ENCODE peak calls at places on chromosomes 6 and 20, in six cellular contexts. J is HTR-8/SVneo, G is NCI-H510A treated with DMSO at 0.1 percent for 48 hours, K is T-helper 9 cell, S is NCI-H460, R is non-pigmented ciliary epithelial cell. D is an unnamed sample.

GRCh38 chr6:14711056-14711703 is 534.7 kb upstream of the JARID2 start:
- DNase-seq in G (peak; percentile 20), K (no peak), S (peak; percentile 43), R (peak; percentile 76), J (peak; percentile 59), D (peak; percentile 82)

GRCh38 chr6:108117427-108118358 is 43.2 kb upstream of the OSTM1 start:
- DNase-seq in K (no peak), J (no peak), R (no peak), S (no peak), G (no peak), D (no peak)

GRCh38 chr6:154329350-154330170 is 27.0 kb downstream of the IPCEF1 start:
- DNase-seq in R (no peak), S (no peak), G (no peak), K (no peak), J (no peak), D (no peak)

GRCh38 chr6:33716890-33717632 is 5.6 kb upstream of the UQCC2 start:
- DNase-seq in S (no peak), J (no peak), G (peak; percentile 80), K (no peak), R (no peak), D (no peak)

GRCh38 chr6:92050216-92050615 is 1369.1 kb downstream of the EPHA7 start:
- DNase-seq in S (no peak), J (no peak), K (no peak), R (no peak), G (no peak), D (no peak)

GRCh38 chr20:44180814-44181213 is 6.2 kb downstream of the JPH2 start:
- DNase-seq in K (no peak), S (no peak), R (no peak), G (no peak), J (no peak), D (no peak)

GRCh38 chr20:39775110-39775509 is 813.0 kb downstream of the DHX35 start:
- DNase-seq in K (no peak), G (peak; percentile 31), S (no peak), R (no peak), J (no peak), D (peak; percentile 60)

GRCh38 chr20:49887251-49887827 is 28.0 kb downstream of the SPATA2 start:
- DNase-seq in S (no peak), R (no peak), K (no peak), G (no peak), J (no peak), D (no peak)

GRCh38 chr6:53432318-53433161 is 83.8 kb upstream of the ELOVL5 start:
- DNase-seq in R (peak; percentile 55), J (peak; percentile 60), K (no peak), S (no peak), G (peak; percentile 99), D (peak; percentile 15)

GRCh38 chr20:5539656-5540055 is 210.5 kb upstream of the SHLD1 start:
- DNase-seq in G (no peak), R (no peak), K (no peak), J (no peak), S (no peak), D (no peak)

GRCh38 chr20:58886546-58886945 is 34.0 kb downstream of the GNAS start:
- DNase-seq in J (no peak), G (no peak), S (no peak), R (no peak), K (no peak), D (no peak)

GRCh38 chr20:19338960-19339359 is 126.5 kb downstream of the SLC24A3 start:
- DNase-seq in J (no peak), S (no peak), K (no peak), R (no peak), G (no peak), D (no peak)

GRCh38 chr6:117191009-117191408 is 74.3 kb upstream of the VGLL2 start:
- DNase-seq in R (no peak), G (no peak), K (no peak), S (no peak), J (no peak), D (no peak)

GRCh38 chr6:38625191-38625590 is 14.5 kb downstream of the BTBD9 start:
- DNase-seq in R (no peak), K (no peak), G (no peak), J (no peak), S (no peak), D (no peak)

GRCh38 chr20:43322851-43323250 is 133.1 kb upstream of the PTPRT start:
- DNase-seq in S (no peak), K (no peak), G (peak; percentile 23), J (no peak), R (no peak), D (no peak)

GRCh38 chr20:17570347-17571152 is 675 bp downstream of the DSTN start:
- DNase-seq in J (no peak), K (peak; percentile 17), S (no peak), R (no peak), G (peak; percentile 60), D (no peak)

GRCh38 chr6:157143885-157144795 is 179.2 kb downstream of the TMEM242 start:
- DNase-seq in K (no peak), G (no peak), J (no peak), R (no peak), S (no peak), D (no peak)

GRCh38 chr6:131451330-131452195 is 121.5 kb upstream of the ARG1 start:
- DNase-seq in R (no peak), J (no peak), S (no peak), K (no peak), G (no peak), D (no peak)

GRCh38 chr20:53157443-53158408 is 185.6 kb downstream of the TSHZ2 start:
- DNase-seq in K (peak; percentile 21), S (peak; percentile 37), G (peak; percentile 23), R (peak; percentile 11), J (no peak), D (peak; percentile 61)

GRCh38 chr6:157811137-157811475 is 11.9 kb upstream of the SNX9 start:
- DNase-seq in S (no peak), G (no peak), K (no peak), J (no peak), R (no peak), D (no peak)

GRCh38 chr6:36829919-36830544 is 9.2 kb downstream of the CPNE5 start:
- DNase-seq in R (no peak), G (no peak), K (no peak), J (no peak), S (no peak), D (no peak)

GRCh38 chr6:157181649-157182048 is 141.7 kb downstream of the TMEM242 start:
- DNase-seq in S (no peak), J (no peak), G (no peak), K (no peak), R (no peak), D (no peak)

GRCh38 chr6:166551797-166552495 is 34.5 kb downstream of the RAMACL start:
- DNase-seq in K (no peak), G (no peak), S (no peak), J (no peak), R (no peak), D (no peak)

GRCh38 chr20:2742934-2743559 is 50.5 kb downstream of the EBF4 start:
- DNase-seq in S (peak; percentile 53), R (peak; percentile 5), K (peak; percentile 63), G (peak; percentile 76), J (peak; percentile 83), D (no peak)

GRCh38 chr20:22744341-22745193 is 160.2 kb upstream of the FOXA2 start:
- DNase-seq in G (no peak), J (no peak), K (no peak), R (no peak), S (no peak), D (no peak)

GRCh38 chr6:54929245-54929909 is 82.8 kb downstream of the FAM83B start:
- DNase-seq in K (no peak), S (no peak), J (no peak), G (no peak), R (no peak), D (no peak)

GRCh38 chr6:20833881-20834515 is 299.7 kb downstream of the CDKAL1 start:
- DNase-seq in K (no peak), J (no peak), S (no peak), R (no peak), G (no peak), D (no peak)

GRCh38 chr20:20665200-20665599 is 47.2 kb downstream of the RALGAPA2 start:
- DNase-seq in S (no peak), K (no peak), R (no peak), G (no peak), J (no peak), D (no peak)

GRCh38 chr20:9945406-9945805 is 89.4 kb upstream of the ANKEF1 start:
- DNase-seq in G (no peak), J (no peak), R (no peak), S (no peak), K (no peak), D (no peak)

GRCh38 chr6:164039954-164040375 is 625.4 kb downstream of the QKI start:
- DNase-seq in R (no peak), G (no peak), S (no peak), K (peak; percentile 31), J (peak; percentile 85), D (peak; percentile 30)

GRCh38 chr6:35427851-35428321 is 24.3 kb upstream of the FANCE start:
- DNase-seq in G (no peak), S (no peak), K (no peak), R (peak; percentile 53), J (peak; percentile 49), D (peak; percentile 84)

GRCh38 chr6:134821397-134821796 is 128.5 kb downstream of the ALDH8A1 start:
- DNase-seq in J (no peak), G (no peak), S (no peak), R (no peak), K (no peak), D (no peak)

GRCh38 chr6:122389704-122390103 is 9.7 kb upstream of the HSF2 start:
- DNase-seq in S (no peak), J (no peak), K (no peak), G (peak; percentile 26), R (no peak), D (no peak)

GRCh38 chr6:53831081-53831839 is 36.5 kb downstream of the LRRC1 start:
- DNase-seq in K (no peak), R (no peak), J (no peak), S (no peak), G (no peak), D (no peak)

GRCh38 chr6:121851056-121851455 is 415.6 kb downstream of the GJA1 start:
- DNase-seq in R (no peak), K (no peak), S (no peak), J (no peak), G (no peak), D (no peak)

GRCh38 chr6:10395946-10396577 is 18.8 kb downstream of the TFAP2A start:
- DNase-seq in R (no peak), J (no peak), S (no peak), G (no peak), K (no peak), D (no peak)

GRCh38 chr6:88611721-88612120 is 351.7 kb downstream of the RNGTT start:
- DNase-seq in R (no peak), S (no peak), G (no peak), K (no peak), J (no peak), D (no peak)

GRCh38 chr6:33846226-33846625 is 42.4 kb upstream of the MLN start:
- DNase-seq in G (no peak), S (no peak), R (no peak), J (no peak), K (no peak), D (no peak)

GRCh38 chr20:47392721-47393073 is 36.2 kb upstream of the ZMYND8 start:
- DNase-seq in R (no peak), J (no peak), K (no peak), S (peak; percentile 91), G (no peak), D (peak; percentile 89)